ENCODE peak calls at places on chromosomes 5 and 9, in eight cellular contexts. Q is HepG2; O is left lobe of liver; K is activated CD4-positive, alpha-beta T cell treated with anti-CD3 and anti-CD28 coated beads for 36 hours; J is activated T-cell treated with anti-CD3 and anti-CD28 coated beads, Interleukin-2, amount 50 U/mL, for 4 hours; Z is pancreas; F is activated CD4-positive, CD25-positive, alpha-beta regulatory T cell treated with anti-CD3 and anti-CD28 coated beads, Interleukin-2, amount 50 U/mL, for 24 hours; M is activated CD8-positive, alpha-beta T cell treated with anti-CD3 and anti-CD28 coated beads, Interleukin-2, amount 10 ng/mL, durations not matched to agents 7 days and 5 days. L is an unnamed sample.

GRCh38 chr9:656918-657583 is 184.4 kb upstream of the DMRT1 start:
- ATAC-seq in K (peak), M (peak), J (peak), Q (no peak), O (no peak), Z (no peak), F (peak), L (peak)

GRCh38 chr9:98323051-98323830 is 67.8 kb upstream of the TBC1D2 start:
- ATAC-seq in O (no peak), M (no peak), J (no peak), K (no peak), Q (peak), F (no peak), Z (no peak), L (no peak)

GRCh38 chr5:143730112-143730801 is 81.7 kb upstream of the HMHB1 start:
- ATAC-seq in J (no peak), O (peak), Z (no peak), Q (no peak), F (no peak), M (no peak), K (no peak), L (no peak)

GRCh38 chr9:133881671-133882381 is 110.3 kb downstream of the VAV2 start:
- ATAC-seq in Q (no peak), M (no peak), Z (peak), J (no peak), F (no peak), K (no peak), O (peak), L (no peak)

GRCh38 chr5:143495124-143495523 is 91.6 kb upstream of the NR3C1 start:
- ATAC-seq in Z (no peak), K (no peak), Q (peak), O (peak), F (no peak), M (no peak), J (no peak), L (no peak)

GRCh38 chr9:124262596-124263045 is 4.9 kb downstream of the NEK6 start:
- ATAC-seq in F (no peak), Q (no peak), K (no peak), Z (no peak), O (no peak), M (no peak), J (no peak), L (no peak)

GRCh38 chr9:112248722-112249121 is 73.6 kb upstream of the SUSD1 start:
- ATAC-seq in Z (no peak), J (no peak), O (no peak), F (peak), K (peak), M (no peak), Q (no peak), L (peak)

GRCh38 chr9:100445161-100445902 is 18.4 kb downstream of the MSANTD3 start:
- ATAC-seq in Q (no peak), K (no peak), J (no peak), F (no peak), M (no peak), O (no peak), Z (no peak), L (no peak)

GRCh38 chr5:179146277-179146676 is 86.1 kb downstream of the ZNF354C start:
- ATAC-seq in J (peak), O (no peak), M (peak), Z (no peak), Q (no peak), F (peak), K (peak), L (peak)

GRCh38 chr5:179300834-179301233 is 44.4 kb downstream of the ADAMTS2 start:
- ATAC-seq in O (peak), K (no peak), Q (no peak), Z (no peak), F (no peak), M (no peak), J (no peak), L (no peak)

GRCh38 chr5:135833961-135834638 is 363 bp upstream of the SLC25A48 start:
- ATAC-seq in Q (peak), J (no peak), K (peak), Z (no peak), M (peak), O (peak), F (peak), L (peak)

GRCh38 chr9:80932181-80932580 is 757.2 kb downstream of the TLE1 start:
- ATAC-seq in J (no peak), Z (no peak), O (no peak), Q (no peak), K (no peak), M (no peak), F (no peak), L (no peak)

GRCh38 chr5:37112383-37112991 is 136.7 kb downstream of the CPLANE1 start:
- ATAC-seq in F (peak), K (peak), M (peak), Z (no peak), J (peak), Q (no peak), O (no peak), L (peak)

GRCh38 chr5:159571501-159572244 is 241.4 kb upstream of the IL12B start:
- ATAC-seq in F (no peak), J (no peak), Q (no peak), K (no peak), M (no peak), Z (no peak), O (no peak), L (no peak)

GRCh38 chr5:128036961-128037360 is 46.6 kb upstream of the SLC12A2 start:
- ATAC-seq in F (no peak), M (no peak), J (no peak), O (no peak), Z (peak), K (no peak), Q (no peak), L (no peak)

GRCh38 chr9:133584559-133585476 is 24.4 kb downstream of the FAM163B start:
- ATAC-seq in K (no peak), M (no peak), Z (no peak), J (no peak), F (no peak), O (peak), Q (no peak), L (no peak)

GRCh38 chr5:157478726-157479125 is 18.7 kb downstream of the NIPAL4 start:
- ATAC-seq in K (no peak), J (no peak), Z (no peak), F (no peak), Q (peak), O (no peak), M (no peak), L (no peak)

GRCh38 chr5:10330511-10331105 is 22.9 kb upstream of the MARCHF6 start:
- ATAC-seq in Q (no peak), M (no peak), Z (no peak), O (peak), J (no peak), K (no peak), F (no peak), L (no peak)

GRCh38 chr5:168600409-168600808 is 21.2 kb upstream of the PANK3 start:
- ATAC-seq in F (no peak), O (peak), Z (peak), K (no peak), J (no peak), Q (peak), M (no peak), L (no peak)

GRCh38 chr5:135206862-135207261 is 172.8 kb upstream of the PITX1 start:
- ATAC-seq in Q (no peak), K (no peak), O (no peak), M (no peak), Z (no peak), J (no peak), F (no peak), L (no peak)

GRCh38 chr9:93170571-93170970 is 13.4 kb upstream of the WNK2 start:
- ATAC-seq in M (no peak), Z (no peak), Q (no peak), K (peak), O (no peak), F (no peak), J (no peak), L (peak)

GRCh38 chr9:122125158-122125890 is 32.2 kb upstream of the TTLL11 start:
- ATAC-seq in Q (peak), Z (peak), M (peak), J (peak), K (peak), O (peak), F (peak), L (peak)

GRCh38 chr5:160493806-160494317 is 72.2 kb downstream of the PTTG1 start:
- ATAC-seq in J (peak), Z (no peak), Q (no peak), K (peak), O (no peak), M (no peak), F (peak), L (peak)

GRCh38 chr5:109880907-109881685 is 191.4 kb downstream of the MAN2A1 start:
- ATAC-seq in Z (no peak), M (no peak), Q (no peak), O (no peak), J (no peak), F (no peak), K (no peak), L (no peak)